ENCODE peak calls at places on chromosomes 2 and 18, in seven cellular contexts. Q, O, R, J, L, B and T are unnamed samples.

GRCh38 chr2:54575379-54575888 is 119.3 kb downstream of the SPTBN1 start:
- DNase-seq in R (no peak), J (no peak), O (no peak), L (no peak), Q (peak), B (no peak), T (no peak)

GRCh38 chr2:226673314-226673723 is 126.3 kb downstream of the IRS1 start:
- DNase-seq in O (peak), R (peak), L (no peak), Q (no peak), B (no peak), J (peak), T (no peak)

GRCh38 chr2:233658610-233659009 is 13.1 kb upstream of the UGT1A9 start:
- DNase-seq in J (no peak), L (no peak), O (no peak), R (no peak), Q (no peak), B (no peak), T (no peak)

GRCh38 chr18:46215902-46216723 is 111.9 kb downstream of the HAUS1 start:
- DNase-seq in J (no peak), R (no peak), Q (no peak), B (no peak), O (no peak), L (no peak), T (no peak)

GRCh38 chr2:79721966-79722365 is 209.1 kb downstream of the CTNNA2 start:
- DNase-seq in R (no peak), O (no peak), B (no peak), L (no peak), J (no peak), Q (no peak), T (no peak)

GRCh38 chr2:71583876-71584275 is 130.5 kb downstream of the DYSF start:
- DNase-seq in J (no peak), L (no peak), Q (no peak), B (no peak), O (no peak), R (no peak), T (no peak)

GRCh38 chr2:197461073-197461472 is 7.7 kb downstream of the COQ10B start:
- DNase-seq in O (no peak), L (no peak), R (no peak), B (no peak), J (no peak), Q (no peak), T (peak)

GRCh38 chr2:239316562-239317465 is 84.0 kb downstream of the HDAC4 start:
- DNase-seq in O (peak), L (peak), J (no peak), B (no peak), Q (no peak), R (peak), T (peak)

GRCh38 chr18:6747646-6748045 is 18.1 kb downstream of the ARHGAP28 start:
- DNase-seq in L (no peak), B (no peak), Q (no peak), O (no peak), J (no peak), R (no peak), T (no peak)

GRCh38 chr18:76410660-76411417 is 84.2 kb downstream of the ZNF516 start:
- DNase-seq in B (no peak), L (peak), O (no peak), Q (peak), J (no peak), R (no peak), T (no peak)

GRCh38 chr2:41910126-41910525 is 137.7 kb upstream of the PKDCC start:
- DNase-seq in R (no peak), B (no peak), O (no peak), Q (no peak), L (no peak), J (no peak), T (no peak)

GRCh38 chr2:217915706-217916105 is 87.1 kb downstream of the TNS1 start:
- DNase-seq in Q (no peak), B (no peak), L (no peak), O (no peak), R (no peak), J (no peak), T (no peak)

GRCh38 chr2:215726070-215726469 is 287.3 kb downstream of the MREG start:
- DNase-seq in L (no peak), B (no peak), R (no peak), O (no peak), J (no peak), Q (no peak), T (no peak)

GRCh38 chr18:32770651-32771168 is 2.1 kb downstream of the KLHL14 start:
- DNase-seq in J (no peak), B (no peak), L (peak), Q (no peak), O (no peak), R (no peak), T (no peak)

GRCh38 chr2:220795705-220796104 is 776.4 kb downstream of the EPHA4 start:
- DNase-seq in B (no peak), J (no peak), L (no peak), O (no peak), Q (no peak), R (no peak), T (no peak)

GRCh38 chr2:197278804-197279763 is 31.5 kb downstream of the ANKRD44 start:
- DNase-seq in L (no peak), B (no peak), J (no peak), O (no peak), Q (no peak), R (no peak), T (no peak)

GRCh38 chr2:127067620-127068350 is 39.2 kb downstream of the BIN1 start:
- DNase-seq in Q (peak), B (peak), L (peak), O (peak), J (peak), R (peak), T (peak)

GRCh38 chr2:231622963-231623362 is 30.3 kb downstream of the TEX44 start:
- DNase-seq in R (no peak), L (no peak), B (no peak), J (no peak), Q (no peak), O (no peak), T (no peak)

GRCh38 chr2:230902180-230902899 is 22.7 kb downstream of the GPR55 start:
- DNase-seq in O (no peak), B (peak), J (peak), L (peak), R (peak), Q (peak), T (peak)

GRCh38 chr2:192194065-192194865 is 468 bp downstream of the TMEFF2 start:
- DNase-seq in L (peak), Q (no peak), B (peak), R (no peak), O (peak), J (no peak), T (no peak)

GRCh38 chr2:38174646-38175096 is 98.7 kb upstream of the CYP1B1 start:
- DNase-seq in O (peak), L (peak), J (no peak), B (no peak), R (no peak), Q (peak), T (no peak)

GRCh38 chr2:237798236-237799059 is at the start of gene RBM44:
- DNase-seq in R (no peak), Q (no peak), J (no peak), B (no peak), O (no peak), L (no peak), T (no peak)

GRCh38 chr2:239954166-239955085 is 70.7 kb downstream of the NDUFA10 start:
- DNase-seq in L (no peak), B (no peak), Q (no peak), O (peak), J (no peak), R (no peak), T (no peak)

GRCh38 chr2:202034249-202035088 is 814 bp downstream of the FZD7 start:
- DNase-seq in Q (peak), J (no peak), O (peak), B (peak), L (peak), R (no peak), T (peak)

DNA sequence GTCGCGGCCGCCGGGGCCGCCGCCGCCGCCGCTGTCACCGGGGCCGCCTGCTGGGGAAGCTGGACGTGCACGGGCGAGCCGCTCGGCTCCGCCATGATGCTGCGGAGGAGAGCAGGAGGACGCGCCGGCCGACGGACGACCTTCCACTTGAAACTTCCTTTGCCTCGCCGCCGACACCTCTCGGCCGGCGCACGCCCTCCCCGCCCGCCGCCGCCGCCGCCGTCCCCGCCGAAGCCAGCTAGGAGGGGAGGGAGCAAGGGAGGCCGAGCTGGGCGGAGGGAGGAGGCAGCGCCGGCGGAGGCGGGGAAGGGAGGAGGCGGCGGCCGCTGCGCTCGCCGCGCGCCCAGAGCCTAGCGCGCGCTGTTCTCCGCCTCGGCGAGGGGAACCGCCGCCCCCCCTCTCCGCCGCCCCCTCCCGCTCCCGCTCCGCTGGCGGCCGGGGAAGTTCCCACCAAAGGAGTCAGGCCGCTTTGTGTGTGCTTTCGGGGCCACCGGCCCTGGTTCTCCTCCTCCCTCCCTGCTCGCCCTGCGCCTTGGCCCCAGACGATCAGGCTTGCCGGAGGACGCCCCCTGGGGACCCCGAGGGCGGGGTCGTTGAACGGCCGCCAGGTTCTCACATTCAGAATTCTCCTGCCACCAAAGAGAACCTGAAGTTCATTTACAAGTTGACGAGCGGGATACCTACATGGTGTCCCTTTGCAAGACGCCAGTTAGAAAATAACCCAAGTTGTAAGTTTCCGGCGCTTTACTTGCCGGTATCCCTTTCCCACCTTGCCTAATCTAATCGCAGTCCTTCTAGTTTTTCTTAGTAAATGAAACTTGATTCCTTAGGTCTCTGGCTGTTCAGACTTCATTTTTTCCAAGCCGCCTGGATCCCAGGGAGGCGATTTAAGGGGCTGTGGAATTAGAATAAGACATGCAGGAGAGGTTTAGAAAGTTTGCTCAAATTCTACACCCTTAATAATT is at the start of gene STK39:
- DNase-seq in J (peak), R (peak), Q (peak), B (peak), O (peak), L (peak), T (peak)
- TF ChIP-seq POLR2A in J (no peak), R (no peak), Q (no peak), B (peak), O (no peak), L (peak), T (no peak)

GRCh38 chr2:216765810-216766259 is 70.5 kb upstream of the IGFBP5 start:
- DNase-seq in Q (no peak), L (peak), B (no peak), J (no peak), O (no peak), R (no peak), T (peak)
- TF ChIP-seq POLR2A in Q (no peak), L (peak), B (no peak), J (no peak), O (no peak), R (no peak), T (no peak)

GRCh38 chr2:45649855-45650806 is 1.3 kb upstream of the PRKCE start:
- DNase-seq in Q (peak), R (peak), J (no peak), B (peak), O (peak), L (peak), T (peak)
- TF ChIP-seq POLR2A in Q (no peak), R (no peak), J (no peak), B (no peak), O (no peak), L (peak), T (peak)

GRCh38 chr2:105744091-105744908 is 412 bp upstream of the NCK2 start:
- DNase-seq in O (peak), Q (peak), L (peak), B (peak), J (no peak), R (peak), T (peak)
- TF ChIP-seq POLR2A in O (peak), Q (peak), L (peak), B (no peak), J (no peak), R (no peak), T (no peak)

GRCh38 chr2:207167129-207167923 is 1.6 kb upstream of the KLF7 start:
- DNase-seq in O (peak), L (no peak), R (no peak), Q (peak), J (no peak), B (no peak), T (peak)

GRCh38 chr2:207166349-207167128 is 791 bp upstream of the KLF7 start:
- DNase-seq in Q (peak), J (no peak), O (peak), L (peak), R (peak), B (peak), T (peak)

GRCh38 chr2:207163815-207164747 is 1.7 kb downstream of the KLF7 start:
- DNase-seq in L (peak), R (peak), J (no peak), B (peak), O (peak), Q (peak), T (peak)

GRCh38 chr2:207166039-207166348 is 246 bp upstream of the KLF7 start:
- DNase-seq in Q (peak), B (peak), L (peak), J (peak), R (peak), O (peak), T (peak)

GRCh38 chr2:207165121-207166038 is at the start of gene KLF7:
- DNase-seq in L (peak), Q (peak), B (no peak), R (peak), O (peak), J (no peak), T (peak)
- TF ChIP-seq POLR2A in L (peak), Q (no peak), B (peak), R (no peak), O (no peak), J (no peak), T (no peak)